ENCODE peak calls at places on chromosomes 5 and 9, in nine cellular contexts. B is KBM-7; G is central memory CD4-positive, alpha-beta T cell; K is astrocyte of the spinal cord; N is RWPE1; C is substantia nigra; H is HTR-8/SVneo; M is tibial artery; W is T-cell. I is an unnamed sample.

GRCh38 chr9:37971107-37971459 is 67.2 kb upstream of the SLC25A51 start:
- DNase-seq in B (no peak), G (no peak), K (no peak), N (no peak), C (no peak), H (no peak), M (no peak), W (no peak), I (no peak)

GRCh38 chr9:71058660-71059059 is 62.8 kb downstream of the TRPM3 start:
- DNase-seq in B (no peak), G (no peak), K (no peak), N (no peak), C (no peak), H (no peak), M (no peak), W (no peak), I (no peak)

GRCh38 chr5:127416896-127417295 is 100.5 kb upstream of the PRRC1 start:
- DNase-seq in B (no peak), G (no peak), K (no peak), N (no peak), C (no peak), H (no peak), M (no peak), W (no peak), I (peak)

GRCh38 chr9:71909887-71910601 is 949 bp downstream of the ABHD17B start:
- DNase-seq in B (peak), G (peak), K (peak), N (peak), C (peak), H (no peak), M (peak), W (no peak), I (peak)

GRCh38 chr5:149036168-149036567 is 26.7 kb downstream of the SH3TC2 start:
- DNase-seq in B (no peak), G (no peak), K (no peak), N (no peak), C (no peak), H (no peak), M (no peak), W (no peak), I (no peak)

GRCh38 chr5:155554500-155554899 is 540.9 kb downstream of the KIF4B start:
- DNase-seq in B (no peak), G (no peak), K (no peak), N (no peak), C (no peak), H (no peak), M (no peak), W (no peak), I (no peak)

GRCh38 chr5:134242146-134242545 is 16.3 kb upstream of the PPP2CA start:
- DNase-seq in B (no peak), G (no peak), K (peak), N (no peak), C (peak), H (no peak), M (no peak), W (no peak), I (peak)

GRCh38 chr5:142087920-142088679 is 20.5 kb upstream of the NDFIP1 start:
- DNase-seq in B (no peak), G (peak), K (no peak), N (no peak), C (no peak), H (no peak), M (no peak), W (no peak), I (no peak)

GRCh38 chr5:64784451-64785025 is 15.8 kb downstream of the CWC27 start:
- DNase-seq in B (peak), G (peak), K (peak), N (peak), C (peak), H (peak), M (peak), W (peak), I (peak)

GRCh38 chr9:35826071-35826701 is 2.3 kb downstream of the FAM221B start:
- DNase-seq in B (peak), G (peak), K (peak), N (peak), C (peak), H (peak), M (no peak), W (no peak), I (peak)

GRCh38 chr5:127830157-127830556 is 127.0 kb downstream of the CCDC192 start:
- DNase-seq in B (no peak), G (no peak), K (no peak), N (no peak), C (no peak), H (no peak), M (no peak), W (no peak), I (no peak)

GRCh38 chr9:27504259-27504658 is 19.8 kb upstream of the IFNK start:
- DNase-seq in B (no peak), G (no peak), K (no peak), N (no peak), C (no peak), H (no peak), M (no peak), W (no peak), I (no peak)

GRCh38 chr9:70049236-70049635 is 5.6 kb downstream of the MAMDC2 start:
- DNase-seq in B (no peak), G (no peak), K (peak), N (peak), C (no peak), H (peak), M (peak), W (no peak), I (peak)

GRCh38 chr9:86600291-86600690 is 246.1 kb upstream of the TUT7 start:
- DNase-seq in B (no peak), G (no peak), K (peak), N (peak), C (no peak), H (no peak), M (no peak), W (no peak), I (peak)

GRCh38 chr5:155091063-155091648 is 77.6 kb downstream of the KIF4B start:
- DNase-seq in B (no peak), G (no peak), K (no peak), N (no peak), C (no peak), H (no peak), M (no peak), W (no peak), I (no peak)

GRCh38 chr9:94971378-94972131 is 245.1 kb downstream of the AOPEP start:
- DNase-seq in B (no peak), G (no peak), K (no peak), N (no peak), C (no peak), H (no peak), M (no peak), W (no peak), I (peak)

GRCh38 chr5:181186902-181187499 is 18.0 kb downstream of the TRIM7 start:
- DNase-seq in B (no peak), G (no peak), K (no peak), N (no peak), C (no peak), H (no peak), M (no peak), W (no peak), I (no peak)

GRCh38 chr5:377326-377981 is 55.9 kb downstream of the AHRR start:
- DNase-seq in B (no peak), G (no peak), K (no peak), N (no peak), C (no peak), H (no peak), M (peak), W (no peak), I (no peak)

GRCh38 chr9:112586600-112587155 is 100.1 kb downstream of the KIAA1958 start:
- DNase-seq in B (no peak), G (no peak), K (peak), N (no peak), C (no peak), H (no peak), M (no peak), W (no peak), I (no peak)